ENCODE peak calls at places on chromosomes 1 and 21, in eight cellular contexts. A is heart left ventricle, I is tibial nerve, L is NB4, S is body of pancreas, T is IMR-90, Y is HCT116, O is A549. N is an unnamed sample.

GRCh38 chr1:145855426-145855948 is 3.4 kb downstream of the PIAS3 start:
- DNase-seq in A (no peak), I (no peak), L (no peak), S (no peak), T (no peak), Y (no peak), O (no peak), N (no peak)

GRCh38 chr21:37792046-37792445 is 124.2 kb downstream of the KCNJ6 start:
- DNase-seq in A (no peak), I (no peak), L (no peak), S (no peak), T (peak; percentile 52), Y (no peak), O (no peak), N (no peak)

GRCh38 chr1:67211589-67212563 is 45.6 kb downstream of the IL23R start:
- DNase-seq in A (no peak), I (no peak), L (peak; percentile 24), S (peak; percentile 42), T (peak; percentile 34), Y (peak; percentile 19), O (peak; percentile 3), N (peak; percentile 25)

GRCh38 chr1:151815716-151816327 is 10.6 kb upstream of the LINGO4 start:
- DNase-seq in A (no peak), I (no peak), L (no peak), S (no peak), T (no peak), Y (no peak), O (no peak), N (no peak)

GRCh38 chr1:20449736-20450311 is 36.2 kb downstream of the CAMK2N1 start:
- DNase-seq in A (no peak), I (no peak), L (no peak), S (no peak), T (peak; percentile 72), Y (no peak), O (no peak), N (no peak)

GRCh38 chr1:70874063-70874462 is 173.6 kb downstream of the PTGER3 start:
- DNase-seq in A (no peak), I (no peak), L (peak; percentile 2), S (no peak), T (no peak), Y (no peak), O (no peak), N (no peak)

GRCh38 chr1:58739851-58740466 is 40.1 kb upstream of the MYSM1 start:
- DNase-seq in A (no peak), I (no peak), L (peak; percentile 72), S (no peak), T (peak; percentile 71), Y (peak; percentile 39), O (peak; percentile 23), N (no peak)

GRCh38 chr21:31397939-31398338 is 53.9 kb upstream of the TIAM1 start:
- DNase-seq in A (no peak), I (no peak), L (no peak), S (no peak), T (no peak), Y (no peak), O (no peak), N (no peak)

GRCh38 chr1:228122921-228123441 is 13.9 kb upstream of the MRPL55 start:
- DNase-seq in A (no peak), I (no peak), L (no peak), S (no peak), T (no peak), Y (no peak), O (no peak), N (no peak)

GRCh38 chr1:108082741-108083562 is 117.2 kb downstream of the SLC25A24 start:
- DNase-seq in A (no peak), I (no peak), L (peak; percentile 20), S (no peak), T (no peak), Y (no peak), O (no peak), N (no peak)

GRCh38 chr1:117656202-117656641 is 50.4 kb downstream of the TENT5C start:
- DNase-seq in A (no peak), I (no peak), L (no peak), S (no peak), T (no peak), Y (no peak), O (no peak), N (no peak)

GRCh38 chr1:210332719-210333398 is 4.2 kb downstream of the HHAT start:
- DNase-seq in A (no peak), I (no peak), L (no peak), S (no peak), T (no peak), Y (no peak), O (no peak), N (no peak)

GRCh38 chr1:25695066-25695990 is 78.7 kb downstream of the MAN1C1 start:
- DNase-seq in A (peak; percentile 77), I (peak; percentile 65), L (peak; percentile 61), S (peak; percentile 47), T (peak; percentile 99), Y (no peak), O (peak; percentile 31), N (peak; percentile 91)

GRCh38 chr21:33751533-33751932 is 109.2 kb downstream of the ITSN1 start:
- DNase-seq in A (no peak), I (no peak), L (no peak), S (no peak), T (no peak), Y (no peak), O (no peak), N (no peak)

GRCh38 chr1:33637846-33638440 is 165.5 kb downstream of the ZSCAN20 start:
- DNase-seq in A (no peak), I (no peak), L (no peak), S (no peak), T (no peak), Y (no peak), O (no peak), N (no peak)
- TF ChIP-seq CTCF in A (no peak), I (no peak), L (no peak), S (no peak), T (no peak), Y (no peak), O (no peak), N (no peak)

DNA sequence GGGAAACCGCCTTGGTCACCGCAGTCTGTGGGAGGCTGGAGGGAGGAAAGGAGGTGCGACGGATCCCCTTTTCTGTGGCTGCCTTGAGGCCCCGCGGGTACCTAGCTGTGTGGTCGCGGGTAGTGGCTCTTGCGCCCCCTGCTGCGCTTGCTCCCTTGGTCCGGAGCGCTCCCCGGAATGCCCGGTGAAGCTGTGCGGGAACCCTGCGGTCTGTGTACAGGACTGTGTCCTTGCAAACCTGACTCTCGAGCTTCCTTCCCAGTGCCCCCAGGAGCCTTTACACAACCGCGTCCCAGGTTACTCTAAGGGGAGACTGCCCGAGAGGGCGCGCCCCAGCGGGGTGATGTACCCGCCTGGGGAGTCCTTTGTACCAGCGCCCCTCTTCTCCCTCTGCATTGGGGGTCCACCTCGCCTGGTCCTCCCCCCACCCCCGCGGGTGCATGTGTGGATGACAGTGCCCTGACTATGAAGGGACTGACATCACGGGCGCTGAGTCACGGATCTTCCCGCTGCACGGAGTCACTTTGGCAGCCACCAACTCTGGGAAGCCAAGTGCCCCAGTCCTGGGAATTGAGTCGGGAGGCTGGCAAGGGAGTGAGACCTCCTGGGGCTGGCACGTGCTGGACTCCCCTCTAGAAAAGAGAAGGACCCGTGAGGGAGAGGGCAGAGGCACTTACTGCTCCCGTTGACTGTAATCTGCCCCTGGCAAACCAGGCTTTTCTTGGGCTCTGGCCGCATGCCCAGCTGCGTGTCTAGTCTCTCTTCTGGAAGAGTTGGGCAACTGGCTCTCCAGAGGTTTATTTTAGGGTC is 824 bp downstream of the IL6R start:
- DNase-seq in A (peak; percentile 87), I (peak; percentile 71), L (peak; percentile 82), S (peak; percentile 67), T (peak; percentile 72), Y (no peak), O (peak; percentile 55), N (peak; percentile 86)
- TF ChIP-seq POLR2A in A (peak; percentile 27), I (peak; percentile 31), L (no peak), S (no peak), T (peak; percentile 80), Y (no peak), O (no peak), N (peak; percentile 23)

DNA sequence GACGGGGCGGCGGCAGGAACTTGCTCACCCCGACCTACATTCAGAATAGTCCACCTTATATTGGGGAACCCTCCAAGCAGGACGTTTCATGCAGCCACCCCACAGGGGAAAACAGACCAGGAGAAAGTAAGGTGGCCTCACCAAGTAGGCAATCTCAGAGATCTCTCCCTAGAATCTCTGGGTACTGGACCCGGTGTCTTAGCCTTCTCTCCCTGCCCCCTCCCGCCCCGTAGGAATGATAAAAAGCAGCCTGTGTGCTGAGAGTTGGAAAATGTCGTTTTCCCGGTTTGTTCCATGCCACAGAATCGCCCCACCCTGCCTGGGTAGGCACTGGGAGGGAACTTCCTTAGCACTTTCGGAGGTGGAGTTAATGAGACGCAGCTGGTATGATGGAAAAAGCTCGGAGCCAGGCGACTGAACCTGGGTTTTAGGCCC is 789 bp upstream of the PTPN14 start:
- DNase-seq in A (peak; percentile 69), I (peak; percentile 42), L (no peak), S (peak; percentile 72), T (peak; percentile 64), Y (peak; percentile 71), O (peak; percentile 59), N (peak; percentile 92)
- H3K4me3 ChIP-seq in A (peak overlapping the region; percentile 86), I (peak overlapping the region; percentile 61), L (peak overlapping the region; percentile 52), S (peak overlapping the region; percentile 0), T (peak overlapping the region; percentile 49), Y (peak overlapping the region; percentile 93), O (peak overlapping the region; percentile 85), N (peak overlapping the region; percentile 88)

GRCh38 chr1:11158291-11158690 is 30.9 kb upstream of the ANGPTL7 start:
- DNase-seq in A (no peak), I (no peak), L (no peak), S (no peak), T (no peak), Y (no peak), O (no peak), N (no peak)
- TF ChIP-seq CTCF in A (no peak), I (no peak), L (no peak), S (no peak), T (no peak), Y (no peak), O (no peak), N (no peak)

GRCh38 chr1:109090415-109091195 is at the start of gene TMEM167B:
- DNase-seq in A (peak; percentile 93), I (peak; percentile 79), L (peak; percentile 97), S (peak; percentile 90), T (peak; percentile 97), Y (peak; percentile 84), O (peak; percentile 62), N (peak; percentile 92)
- TF ChIP-seq POLR2A in A (peak; percentile 77), I (peak; percentile 73), L (peak; percentile 79), S (peak; percentile 27), T (peak; percentile 89), Y (peak; percentile 36), O (peak; percentile 41), N (peak; percentile 72)

N was measured in thyroid gland.